ENCODE peak calls at places on chromosomes 2 and 18, in six cellular contexts. One of them, this sample, is unnamed.
A peak's percentile ranks its signal among the peaks of the same experiment; 100 is the strongest.

GRCh38 chr2:170817247-170817998 is 736 bp downstream of the GAD1 start:
- DNase-seq in sigmoid colon: no peak
- DNase-seq in HepG2: no peak
- DNase-seq in suprapubic skin: no peak
- DNase-seq in H1: no peak
- DNase-seq in transverse colon: no peak
- DNase-seq in this sample: no peak

GRCh38 chr2:202687276-202687675 is 52.5 kb downstream of the FAM117B start:
- DNase-seq in HepG2: peak; percentile 71
- DNase-seq in H1: no peak
- DNase-seq in suprapubic skin: no peak
- DNase-seq in transverse colon: no peak
- DNase-seq in sigmoid colon: no peak
- DNase-seq in this sample: no peak

GRCh38 chr2:240925191-240925575 is 19.0 kb downstream of the CROCC2 start:
- DNase-seq in H1: no peak
- DNase-seq in transverse colon: peak; percentile 2
- DNase-seq in suprapubic skin: peak; percentile 65
- DNase-seq in sigmoid colon: peak; percentile 61
- DNase-seq in HepG2: no peak
- DNase-seq in this sample: no peak

GRCh38 chr18:26566874-26567273 is 18.5 kb upstream of the KCTD1 start:
- DNase-seq in suprapubic skin: no peak
- DNase-seq in sigmoid colon: no peak
- DNase-seq in transverse colon: no peak
- DNase-seq in H1: no peak
- DNase-seq in HepG2: no peak
- DNase-seq in this sample: no peak

GRCh38 chr2:57881998-57882884 is 164.4 kb upstream of the VRK2 start:
- DNase-seq in suprapubic skin: no peak
- DNase-seq in sigmoid colon: no peak
- DNase-seq in HepG2: peak; percentile 35
- DNase-seq in H1: no peak
- DNase-seq in transverse colon: peak; percentile 15
- DNase-seq in this sample: no peak

GRCh38 chr18:80009661-80010550 is 21.5 kb upstream of the TXNL4A start:
- DNase-seq in sigmoid colon: peak; percentile 97
- DNase-seq in H1: no peak
- DNase-seq in HepG2: no peak
- DNase-seq in suprapubic skin: no peak
- DNase-seq in transverse colon: peak; percentile 62
- DNase-seq in this sample: peak; percentile 96

GRCh38 chr18:55781481-55781957 is 193.5 kb upstream of the TCF4 start:
- DNase-seq in HepG2: no peak
- DNase-seq in suprapubic skin: no peak
- DNase-seq in H1: no peak
- DNase-seq in sigmoid colon: no peak
- DNase-seq in transverse colon: peak; percentile 10
- DNase-seq in this sample: no peak

GRCh38 chr2:144412727-144413126 is 107.2 kb downstream of the ZEB2 start:
- DNase-seq in transverse colon: no peak
- DNase-seq in H1: no peak
- DNase-seq in HepG2: no peak
- DNase-seq in sigmoid colon: no peak
- DNase-seq in suprapubic skin: no peak
- DNase-seq in this sample: no peak

GRCh38 chr2:166337932-166338331 is 37.8 kb downstream of the SCN9A start:
- DNase-seq in HepG2: no peak
- DNase-seq in suprapubic skin: no peak
- DNase-seq in sigmoid colon: no peak
- DNase-seq in transverse colon: no peak
- DNase-seq in H1: no peak
- DNase-seq in this sample: no peak

GRCh38 chr2:127551221-127551930 is 15.9 kb downstream of the MYO7B start:
- DNase-seq in HepG2: no peak
- DNase-seq in sigmoid colon: no peak
- DNase-seq in suprapubic skin: no peak
- DNase-seq in transverse colon: no peak
- DNase-seq in H1: no peak
- DNase-seq in this sample: no peak

GRCh38 chr2:71776227-71776626 is 322.9 kb downstream of the DYSF start:
- DNase-seq in sigmoid colon: peak; percentile 83
- DNase-seq in transverse colon: no peak
- DNase-seq in suprapubic skin: no peak
- DNase-seq in HepG2: no peak
- DNase-seq in H1: no peak
- DNase-seq in this sample: peak; percentile 60

GRCh38 chr18:6482198-6482977 is 67.7 kb upstream of the L3MBTL4 start:
- DNase-seq in H1: peak; percentile 68
- DNase-seq in transverse colon: peak; percentile 41
- DNase-seq in sigmoid colon: peak; percentile 84
- DNase-seq in HepG2: peak; percentile 38
- DNase-seq in suprapubic skin: peak; percentile 87
- DNase-seq in this sample: no peak

GRCh38 chr2:174335605-174336402 is 1.1 kb downstream of the SP9 start:
- DNase-seq in H1: no peak
- DNase-seq in transverse colon: no peak
- DNase-seq in suprapubic skin: peak; percentile 69
- DNase-seq in HepG2: no peak
- DNase-seq in sigmoid colon: peak; percentile 58
- DNase-seq in this sample: no peak

GRCh38 chr2:162127422-162127821 is 24.6 kb downstream of the GCG start:
- DNase-seq in H1: no peak
- DNase-seq in suprapubic skin: no peak
- DNase-seq in transverse colon: no peak
- DNase-seq in HepG2: no peak
- DNase-seq in sigmoid colon: no peak
- DNase-seq in this sample: no peak

GRCh38 chr2:162123806-162124758 is 28.0 kb downstream of the GCG start:
- DNase-seq in transverse colon: no peak
- DNase-seq in HepG2: peak; percentile 69
- DNase-seq in suprapubic skin: no peak
- DNase-seq in H1: no peak
- DNase-seq in sigmoid colon: no peak
- DNase-seq in this sample: no peak

GRCh38 chr2:162125138-162125537 is 26.9 kb downstream of the GCG start:
- DNase-seq in transverse colon: no peak
- DNase-seq in suprapubic skin: no peak
- DNase-seq in sigmoid colon: no peak
- DNase-seq in H1: no peak
- DNase-seq in HepG2: no peak
- DNase-seq in this sample: no peak

GRCh38 chr2:162126145-162126926 is 25.7 kb downstream of the GCG start:
- DNase-seq in H1: no peak
- DNase-seq in sigmoid colon: no peak
- DNase-seq in transverse colon: no peak
- DNase-seq in HepG2: no peak
- DNase-seq in suprapubic skin: no peak
- DNase-seq in this sample: no peak
- TF ChIP-seq POLR2AphosphoS5 in H1: no peak
- TF ChIP-seq POLR2AphosphoS5 in sigmoid colon: no peak
- TF ChIP-seq POLR2AphosphoS5 in transverse colon: no peak
- TF ChIP-seq POLR2AphosphoS5 in HepG2: no peak
- TF ChIP-seq POLR2AphosphoS5 in suprapubic skin: no peak
- TF ChIP-seq POLR2AphosphoS5 in this sample: no peak

GRCh38 chr2:43126817-43127207 is 99.6 kb downstream of the ZFP36L2 start:
- DNase-seq in sigmoid colon: peak; percentile 63
- DNase-seq in HepG2: no peak
- DNase-seq in H1: no peak
- DNase-seq in suprapubic skin: no peak
- DNase-seq in transverse colon: no peak
- DNase-seq in this sample: no peak
- TF ChIP-seq EP300 in sigmoid colon: no peak
- TF ChIP-seq EP300 in HepG2: no peak
- TF ChIP-seq EP300 in H1: no peak
- TF ChIP-seq EP300 in suprapubic skin: no peak
- TF ChIP-seq EP300 in transverse colon: no peak
- TF ChIP-seq EP300 in this sample: no peak

DNA sequence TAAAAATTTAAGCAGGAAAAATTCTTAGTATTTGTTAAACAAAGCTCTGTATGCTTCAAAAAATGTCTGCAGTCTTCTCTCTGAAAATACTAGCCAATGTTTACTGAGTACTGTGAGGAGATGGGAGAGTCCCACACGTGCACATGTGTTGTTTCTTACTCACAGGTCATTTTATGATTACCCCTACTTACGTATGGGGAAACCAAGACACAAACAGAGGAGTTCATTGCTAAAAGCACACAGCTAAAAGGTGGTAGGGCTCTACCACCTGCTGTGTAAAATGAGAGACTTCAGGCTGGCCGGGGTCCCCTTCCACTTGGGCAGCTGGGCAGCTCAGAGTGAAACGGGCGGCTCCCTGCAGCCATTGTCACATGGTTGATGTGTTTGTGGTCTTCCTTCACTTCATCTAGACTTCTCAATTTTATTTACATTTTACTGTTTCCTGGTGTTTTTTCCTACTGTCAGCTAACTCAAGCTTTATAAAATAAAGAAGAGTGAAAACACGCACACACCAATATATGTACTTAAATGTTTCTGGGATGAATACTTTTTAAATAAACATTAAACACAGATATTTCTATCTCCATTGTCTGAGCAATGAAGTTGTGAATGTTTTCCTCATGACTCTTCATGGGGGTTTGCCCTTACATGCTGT is 71.2 kb downstream of the MBP start:
- DNase-seq in sigmoid colon: no peak
- DNase-seq in H1: no peak
- DNase-seq in HepG2: no peak
- DNase-seq in transverse colon: no peak
- DNase-seq in suprapubic skin: no peak
- DNase-seq in this sample: no peak
- H3K4me1 ChIP-seq in sigmoid colon: peaks cover 17% of the 10 kb centered on the region
- H3K4me1 ChIP-seq in H1: peaks cover 7% of the 10 kb centered on the region
- H3K4me1 ChIP-seq in HepG2: peaks cover 12% of the 10 kb centered on the region
- H3K4me1 ChIP-seq in transverse colon: peaks cover 20% of the 10 kb centered on the region
- H3K4me1 ChIP-seq in suprapubic skin: peaks cover 32% of the 10 kb centered on the region
- H3K4me1 ChIP-seq in this sample: peaks cover 19% of the 10 kb centered on the region

GRCh38 chr2:41737888-41738287 is 309.9 kb upstream of the PKDCC start:
- DNase-seq in HepG2: no peak
- DNase-seq in sigmoid colon: no peak
- DNase-seq in suprapubic skin: no peak
- DNase-seq in transverse colon: no peak
- DNase-seq in H1: no peak
- DNase-seq in this sample: no peak
- TF ChIP-seq POLR2AphosphoS5 in HepG2: no peak
- TF ChIP-seq POLR2AphosphoS5 in sigmoid colon: no peak
- TF ChIP-seq POLR2AphosphoS5 in suprapubic skin: no peak
- TF ChIP-seq POLR2AphosphoS5 in transverse colon: no peak
- TF ChIP-seq POLR2AphosphoS5 in H1: no peak
- TF ChIP-seq POLR2AphosphoS5 in this sample: no peak

GRCh38 chr18:8997634-8998033 is 104.9 kb upstream of the NDUFV2 start:
- DNase-seq in transverse colon: no peak
- DNase-seq in HepG2: no peak
- DNase-seq in sigmoid colon: no peak
- DNase-seq in suprapubic skin: no peak
- DNase-seq in H1: no peak
- DNase-seq in this sample: no peak

GRCh38 chr18:8995096-8995495 is 107.4 kb upstream of the NDUFV2 start:
- DNase-seq in transverse colon: no peak
- DNase-seq in sigmoid colon: no peak
- DNase-seq in suprapubic skin: no peak
- DNase-seq in H1: no peak
- DNase-seq in HepG2: no peak
- DNase-seq in this sample: no peak

GRCh38 chr18:8991131-8991530 is 111.4 kb upstream of the NDUFV2 start:
- DNase-seq in suprapubic skin: no peak
- DNase-seq in H1: no peak
- DNase-seq in HepG2: no peak
- DNase-seq in sigmoid colon: no peak
- DNase-seq in transverse colon: no peak
- DNase-seq in this sample: no peak

GRCh38 chr18:8996771-8997432 is 105.6 kb upstream of the NDUFV2 start:
- DNase-seq in suprapubic skin: no peak
- DNase-seq in sigmoid colon: no peak
- DNase-seq in H1: no peak
- DNase-seq in HepG2: no peak
- DNase-seq in transverse colon: no peak
- DNase-seq in this sample: no peak

GRCh38 chr18:8994603-8995002 is 107.9 kb upstream of the NDUFV2 start:
- DNase-seq in HepG2: no peak
- DNase-seq in suprapubic skin: no peak
- DNase-seq in sigmoid colon: no peak
- DNase-seq in H1: no peak
- DNase-seq in transverse colon: no peak
- DNase-seq in this sample: no peak
- TF ChIP-seq EP300 in HepG2: no peak
- TF ChIP-seq EP300 in suprapubic skin: no peak
- TF ChIP-seq EP300 in sigmoid colon: no peak
- TF ChIP-seq EP300 in H1: no peak
- TF ChIP-seq EP300 in transverse colon: no peak
- TF ChIP-seq EP300 in this sample: no peak

DNA sequence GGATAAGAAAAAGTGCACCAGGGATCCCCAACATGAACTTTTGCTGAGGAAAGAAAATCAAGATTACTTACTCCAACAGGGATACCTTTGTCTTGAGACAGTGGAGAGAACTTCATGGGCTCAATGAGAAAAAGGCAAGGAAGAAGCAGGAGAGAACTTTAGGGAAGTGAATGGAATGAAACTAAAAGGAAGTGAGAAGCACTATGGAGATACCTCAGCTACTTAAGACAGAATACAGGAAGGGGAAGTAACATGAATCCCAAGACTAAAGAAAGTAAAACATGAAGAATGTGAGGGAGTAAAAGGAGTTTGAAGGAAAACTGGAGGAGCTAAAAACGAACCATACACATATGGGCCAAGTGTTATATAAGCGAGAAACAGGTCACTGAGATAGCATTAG is 32.4 kb upstream of the ACTR3 start:
- DNase-seq in HepG2: no peak
- DNase-seq in sigmoid colon: no peak
- DNase-seq in transverse colon: no peak
- DNase-seq in H1: no peak
- DNase-seq in suprapubic skin: no peak
- DNase-seq in this sample: no peak
- H3K4me1 ChIP-seq in HepG2: no peaks in the 10 kb centered on the region
- H3K4me1 ChIP-seq in sigmoid colon: no peaks in the 10 kb centered on the region
- H3K4me1 ChIP-seq in transverse colon: no peaks in the 10 kb centered on the region
- H3K4me1 ChIP-seq in H1: no peaks in the 10 kb centered on the region
- H3K4me1 ChIP-seq in suprapubic skin: peaks cover 13% of the 10 kb centered on the region
- H3K4me1 ChIP-seq in this sample: no peaks in the 10 kb centered on the region

GRCh38 chr2:216316743-216317142 is 55.5 kb downstream of the MARCHF4 start:
- DNase-seq in transverse colon: no peak
- DNase-seq in HepG2: no peak
- DNase-seq in H1: no peak
- DNase-seq in sigmoid colon: no peak
- DNase-seq in suprapubic skin: no peak
- DNase-seq in this sample: peak; percentile 45
- TF ChIP-seq POLR2AphosphoS5 in transverse colon: no peak
- TF ChIP-seq POLR2AphosphoS5 in HepG2: no peak
- TF ChIP-seq POLR2AphosphoS5 in H1: no peak
- TF ChIP-seq POLR2AphosphoS5 in sigmoid colon: no peak
- TF ChIP-seq POLR2AphosphoS5 in suprapubic skin: no peak
- TF ChIP-seq POLR2AphosphoS5 in this sample: no peak

GRCh38 chr2:191950132-191950885 is 103.4 kb upstream of the CAVIN2 start:
- DNase-seq in HepG2: peak; percentile 6
- DNase-seq in transverse colon: no peak
- DNase-seq in H1: no peak
- DNase-seq in sigmoid colon: no peak
- DNase-seq in suprapubic skin: no peak
- DNase-seq in this sample: no peak
- TF ChIP-seq EP300 in HepG2: no peak
- TF ChIP-seq EP300 in transverse colon: no peak
- TF ChIP-seq EP300 in H1: no peak
- TF ChIP-seq EP300 in sigmoid colon: no peak
- TF ChIP-seq EP300 in suprapubic skin: no peak
- TF ChIP-seq EP300 in this sample: no peak

This sample was measured in esophagus muscularis mucosa.